ENCODE peak calls at places on chromosomes 1 and 21, in six cellular contexts. J is right lobe of liver, G is stomach, F is brain microvascular endothelial cell, P is nephron progenitor cell, H is fibroblast of mammary gland. Q is an unnamed sample.

GRCh38 chr1:170707959-170708666 is 44.2 kb downstream of the PRRX1 start:
- DNase-seq in F (peak; percentile 95), P (no peak), G (no peak), H (peak; percentile 100), J (no peak), Q (no peak)

GRCh38 chr1:169779970-169780369 is 14.7 kb downstream of the METTL18 start:
- DNase-seq in G (no peak), H (peak; percentile 39), J (no peak), P (no peak), F (peak; percentile 66), Q (no peak)

GRCh38 chr1:40309374-40310128 is 7.5 kb downstream of the COL9A2 start:
- DNase-seq in P (no peak), G (no peak), H (no peak), J (no peak), F (no peak), Q (no peak)

GRCh38 chr1:66335859-66336640 is 197.9 kb upstream of the SGIP1 start:
- DNase-seq in J (peak; percentile 70), F (peak; percentile 85), H (peak; percentile 51), G (peak; percentile 63), P (no peak), Q (no peak)

GRCh38 chr21:39048064-39048463 is 135.2 kb downstream of the PSMG1 start:
- DNase-seq in F (peak; percentile 48), J (no peak), G (no peak), P (peak; percentile 54), H (peak; percentile 15), Q (no peak)

GRCh38 chr1:172154571-172154970 is 265.9 kb upstream of the C1orf105 start:
- DNase-seq in F (no peak), G (no peak), J (no peak), P (no peak), H (peak; percentile 85), Q (no peak)

GRCh38 chr1:16075337-16076002 is 2.0 kb upstream of the FAM131C start:
- DNase-seq in P (no peak), H (peak; percentile 90), J (no peak), G (peak; percentile 80), F (no peak), Q (no peak)

GRCh38 chr1:85289207-85289847 is 12.9 kb upstream of the BCL10 start:
- DNase-seq in G (peak; percentile 35), J (no peak), H (peak; percentile 96), P (no peak), F (peak; percentile 90), Q (no peak)

GRCh38 chr1:156639601-156640101 is 2.3 kb upstream of the BCAN start:
- DNase-seq in P (no peak), J (no peak), G (no peak), H (no peak), F (no peak), Q (no peak)

GRCh38 chr1:163562355-163562754 is 240.6 kb downstream of the NUF2 start:
- DNase-seq in F (no peak), H (no peak), J (no peak), P (no peak), G (no peak), Q (no peak)

GRCh38 chr1:163565171-163565570 is 243.4 kb downstream of the NUF2 start:
- DNase-seq in J (no peak), F (no peak), H (no peak), P (no peak), G (no peak), Q (no peak)

DNA sequence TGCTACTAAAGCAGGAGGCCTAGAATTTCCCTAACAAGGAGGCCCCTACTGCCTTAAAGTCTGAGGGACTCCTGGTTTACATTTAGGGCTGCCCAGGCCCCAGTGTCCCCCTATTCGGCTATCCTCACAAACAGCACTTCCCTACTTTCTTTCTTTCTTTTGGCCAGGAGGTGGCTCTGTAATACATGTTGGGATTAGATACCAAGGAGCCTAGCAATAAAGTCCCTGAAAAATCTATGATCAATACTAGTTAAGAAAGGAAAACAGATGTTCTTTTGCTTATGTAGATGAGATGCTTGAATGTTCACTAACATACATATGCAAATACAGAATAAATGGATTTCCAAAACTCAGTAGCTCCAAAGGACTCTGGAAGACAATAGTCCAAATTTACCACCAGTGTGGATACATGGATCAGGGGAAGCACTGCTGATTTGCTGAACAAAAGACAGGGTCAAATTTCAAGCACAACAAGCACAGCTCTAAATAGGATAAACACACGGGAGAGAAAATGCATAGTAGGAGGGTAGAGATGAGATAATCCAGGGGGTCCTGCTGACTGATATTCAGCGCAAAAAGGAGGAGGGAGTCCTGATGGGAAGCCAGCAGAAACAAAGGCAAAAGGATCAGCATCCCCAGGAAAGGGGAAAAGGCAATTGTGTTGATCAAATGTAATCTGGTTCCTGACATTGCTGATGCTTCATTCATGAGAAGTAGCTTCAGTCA is 240.0 kb downstream of the NUF2 start:
- DNase-seq in J (no peak), H (peak; percentile 40), G (no peak), F (no peak), P (no peak), Q (no peak)
- TF ChIP-seq CTCF in J (peak; percentile 51), H (peak; percentile 57), G (peak; percentile 50), F (peak; percentile 16), P (peak; percentile 46), Q (peak; percentile 66)

GRCh38 chr1:8598060-8598724 is 219.2 kb downstream of the RERE start:
- DNase-seq in H (peak; percentile 72), G (peak; percentile 50), F (peak; percentile 49), J (no peak), P (no peak), Q (no peak)
- TF ChIP-seq CTCF in H (peak; percentile 71), G (peak; percentile 48), F (peak; percentile 79), J (peak; percentile 23), P (no peak), Q (peak; percentile 67)

DNA sequence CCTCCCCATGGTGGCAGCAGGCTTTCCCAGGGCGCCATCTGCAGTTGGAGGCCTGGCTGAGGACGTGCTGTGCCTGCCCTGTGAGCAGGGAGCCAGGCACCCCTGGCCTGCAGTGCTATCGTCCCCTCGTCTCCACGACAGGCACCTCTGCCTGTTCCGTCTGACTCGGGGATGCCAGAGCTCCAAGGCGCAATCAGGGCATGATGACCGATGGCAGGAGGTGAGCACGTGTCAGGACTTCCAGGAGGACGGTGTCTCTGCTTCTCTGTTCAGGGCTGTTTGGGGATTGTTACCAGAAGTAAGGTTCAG is 125.2 kb downstream of the PCBP3 start:
- DNase-seq in P (no peak), F (no peak), H (no peak), G (no peak), J (no peak), Q (peak; percentile 63)
- TF ChIP-seq CTCF in P (no peak), F (peak; percentile 19), H (no peak), G (no peak), J (no peak), Q (peak; percentile 49)

DNA sequence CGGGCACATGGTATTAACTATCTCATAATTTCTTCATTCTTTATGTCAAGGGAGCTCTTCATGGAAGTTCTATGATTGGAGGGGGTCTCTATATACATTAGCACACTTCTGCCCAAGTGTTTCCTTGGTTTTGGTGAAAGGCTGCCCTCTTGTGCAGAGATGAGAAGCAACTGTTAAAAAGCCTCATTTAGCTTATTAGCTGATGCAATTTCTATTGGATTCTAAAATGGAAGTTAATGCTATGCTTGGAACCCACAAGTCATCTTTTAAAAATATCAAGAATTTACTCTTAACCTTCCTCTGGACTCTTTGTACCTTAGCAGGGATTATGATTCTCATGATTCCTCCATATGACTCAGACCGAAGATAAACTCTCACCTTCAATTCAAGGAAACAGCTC is 328.9 kb downstream of the PTBP2 start:
- DNase-seq in J (no peak), F (peak; percentile 48), H (peak; percentile 47), P (no peak), G (no peak), Q (no peak)
- TF ChIP-seq CTCF in J (peak; percentile 29), F (peak; percentile 69), H (peak; percentile 58), P (no peak), G (no peak), Q (peak; percentile 84)

GRCh38 chr1:166133276-166133841 is 33.4 kb downstream of the FAM78B start:
- DNase-seq in P (no peak), H (peak; percentile 29), F (no peak), G (no peak), J (no peak), Q (no peak)

GRCh38 chr1:166132496-166132895 is 34.3 kb downstream of the FAM78B start:
- DNase-seq in P (no peak), J (no peak), F (no peak), G (no peak), H (no peak), Q (no peak)

GRCh38 chr1:166127003-166127402 is 39.8 kb downstream of the FAM78B start:
- DNase-seq in P (no peak), H (no peak), F (no peak), G (no peak), J (no peak), Q (no peak)

GRCh38 chr1:166128195-166128594 is 38.6 kb downstream of the FAM78B start:
- DNase-seq in G (no peak), J (no peak), F (no peak), H (no peak), P (no peak), Q (no peak)

GRCh38 chr1:166129006-166129405 is 37.8 kb downstream of the FAM78B start:
- DNase-seq in G (no peak), P (no peak), H (no peak), F (no peak), J (no peak), Q (no peak)
- TF ChIP-seq CTCF in G (no peak), P (no peak), H (no peak), F (no peak), J (no peak), Q (no peak)

Q was measured in chondrocyte.